ENCODE peak calls at places on chromosomes 11 and 22, in seven cellular contexts. S, I, F, V, M, U and E are unnamed samples.

GRCh38 chr11:72144807-72145565 is 9.5 kb downstream of the FOLR3 start:
- DNase-seq in S (no peak), I (no peak), F (no peak), V (no peak), M (no peak), U (no peak), E (no peak)

GRCh38 chr11:28228196-28228595 is 120.0 kb downstream of the METTL15 start:
- DNase-seq in S (no peak), I (no peak), F (no peak), V (no peak), M (no peak), U (no peak), E (no peak)

GRCh38 chr11:65041206-65042035 is at the start of gene SAC3D1:
- DNase-seq in S (peak), I (peak), F (peak), V (peak), M (no peak), U (no peak), E (no peak)

GRCh38 chr11:14081541-14082211 is 119.2 kb downstream of the SPON1 start:
- DNase-seq in S (no peak), I (no peak), F (no peak), V (no peak), M (no peak), U (no peak), E (no peak)

GRCh38 chr22:32708835-32709234 is 92.7 kb upstream of the TIMP3 start:
- DNase-seq in S (no peak), I (no peak), F (no peak), V (peak), M (no peak), U (no peak), E (no peak)

GRCh38 chr11:67356867-67357561 is 3.7 kb upstream of the POLD4 start:
- DNase-seq in S (peak), I (peak), F (peak), V (no peak), M (peak), U (peak), E (no peak)

GRCh38 chr11:4641501-4641900 is 2.3 kb upstream of the OR51E1 start:
- DNase-seq in S (no peak), I (no peak), F (no peak), V (no peak), M (no peak), U (no peak), E (no peak)

GRCh38 chr11:73963861-73964260 is 13.0 kb downstream of the DNAJB13 start:
- DNase-seq in S (no peak), I (no peak), F (no peak), V (no peak), M (no peak), U (peak), E (no peak)

GRCh38 chr11:65437436-65438227 is 15.0 kb downstream of the NEAT1 start:
- DNase-seq in S (peak), I (no peak), F (peak), V (no peak), M (peak), U (peak), E (peak)

GRCh38 chr11:68673291-68673930 is 10.9 kb upstream of the GAL start:
- DNase-seq in S (no peak), I (no peak), F (no peak), V (no peak), M (no peak), U (no peak), E (no peak)

GRCh38 chr11:122042981-122043380 is 73.0 kb downstream of the BLID start:
- DNase-seq in S (no peak), I (no peak), F (no peak), V (no peak), M (no peak), U (no peak), E (no peak)

GRCh38 chr11:122044086-122044485 is 71.9 kb downstream of the BLID start:
- DNase-seq in S (no peak), I (no peak), F (no peak), V (no peak), M (no peak), U (no peak), E (no peak)

GRCh38 chr11:122038543-122038942 is 77.5 kb downstream of the BLID start:
- DNase-seq in S (no peak), I (no peak), F (no peak), V (no peak), M (no peak), U (no peak), E (no peak)

GRCh38 chr11:122037911-122038310 is 78.1 kb downstream of the BLID start:
- DNase-seq in S (no peak), I (no peak), F (no peak), V (no peak), M (no peak), U (no peak), E (no peak)

DNA sequence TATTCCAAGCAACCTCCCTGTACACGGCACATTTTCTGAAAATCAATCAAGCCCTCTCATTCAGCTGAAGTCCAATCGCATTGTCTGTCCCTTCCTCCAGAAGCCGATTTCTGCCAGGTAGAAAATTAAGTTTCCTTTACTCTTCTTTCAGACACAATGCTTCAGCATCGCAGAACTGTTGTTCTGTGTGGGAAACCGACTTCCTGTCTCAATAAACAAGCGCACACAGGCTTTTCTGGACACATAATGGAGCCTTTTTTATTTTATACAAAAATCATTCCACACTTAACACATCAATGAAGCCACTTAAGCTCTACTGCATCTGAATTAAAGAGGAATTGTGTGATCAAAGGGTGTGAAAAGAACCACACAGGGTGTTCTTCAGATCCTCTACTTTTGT is 75.5 kb downstream of the BLID start:
- DNase-seq in S (no peak), I (no peak), F (no peak), V (no peak), M (no peak), U (no peak), E (no peak)
- H3K27ac ChIP-seq in S (no peak), I (no peak), F (no peak), V (no peak), M (no peak), U (no peak), E (no peak)

DNA sequence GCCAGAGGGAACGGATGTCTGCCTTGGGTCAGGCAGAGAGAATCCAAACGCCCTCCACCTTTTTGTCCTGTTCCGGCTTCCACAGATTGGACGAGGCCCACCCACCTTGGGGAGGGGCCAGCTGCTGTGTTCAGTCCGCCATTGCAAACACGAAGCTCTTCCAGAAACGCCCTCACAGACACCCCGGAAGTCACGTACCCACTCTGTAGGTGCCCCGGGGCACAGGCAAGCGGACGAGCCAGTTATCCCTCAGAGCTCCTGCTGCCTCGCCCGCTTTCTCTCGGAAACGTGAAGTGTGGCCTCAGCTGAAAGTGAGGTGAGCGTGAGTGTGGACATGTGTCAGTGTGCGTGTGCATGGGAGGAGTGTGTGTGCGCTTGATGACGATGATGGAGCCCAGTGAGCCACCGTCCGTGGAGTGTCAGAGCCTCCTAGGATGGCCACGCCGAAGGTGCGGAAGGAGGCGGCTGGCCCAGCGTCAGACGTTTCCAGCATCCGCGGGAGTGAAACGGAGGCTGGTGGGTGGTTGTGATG is 869.2 kb downstream of the TBC1D22A start:
- DNase-seq in S (peak), I (peak), F (no peak), V (no peak), M (no peak), U (no peak), E (peak)
- TF ChIP-seq EP300 in S (no peak), I (no peak), F (no peak), V (no peak), M (no peak), U (no peak), E (no peak)

GRCh38 chr11:93572171-93572570 is 29.0 kb upstream of the SMCO4 start:
- DNase-seq in S (no peak), I (no peak), F (no peak), V (no peak), M (no peak), U (no peak), E (no peak)
- TF ChIP-seq POLR2AphosphoS5 in S (no peak), I (no peak), F (no peak), V (no peak), M (no peak), U (no peak), E (no peak)

GRCh38 chr11:107017433-107018227 is 646 bp downstream of the GUCY1A2 start:
- DNase-seq in S (no peak), I (peak), F (no peak), V (peak), M (peak), U (peak), E (no peak)

GRCh38 chr11:107018274-107018901 is at the start of gene GUCY1A2:
- DNase-seq in S (no peak), I (peak), F (no peak), V (peak), M (peak), U (peak), E (no peak)

GRCh38 chr11:107011977-107012376 is 6.3 kb downstream of the GUCY1A2 start:
- DNase-seq in S (no peak), I (no peak), F (no peak), V (no peak), M (no peak), U (no peak), E (no peak)

GRCh38 chr11:107017104-107017432 is 1.2 kb downstream of the GUCY1A2 start:
- DNase-seq in S (no peak), I (no peak), F (no peak), V (no peak), M (no peak), U (no peak), E (no peak)

GRCh38 chr11:107014871-107015270 is 3.4 kb downstream of the GUCY1A2 start:
- DNase-seq in S (no peak), I (no peak), F (no peak), V (no peak), M (no peak), U (no peak), E (no peak)
- H3K27ac ChIP-seq in S (no peak), I (no peak), F (no peak), V (no peak), M (no peak), U (no peak), E (no peak)

DNA sequence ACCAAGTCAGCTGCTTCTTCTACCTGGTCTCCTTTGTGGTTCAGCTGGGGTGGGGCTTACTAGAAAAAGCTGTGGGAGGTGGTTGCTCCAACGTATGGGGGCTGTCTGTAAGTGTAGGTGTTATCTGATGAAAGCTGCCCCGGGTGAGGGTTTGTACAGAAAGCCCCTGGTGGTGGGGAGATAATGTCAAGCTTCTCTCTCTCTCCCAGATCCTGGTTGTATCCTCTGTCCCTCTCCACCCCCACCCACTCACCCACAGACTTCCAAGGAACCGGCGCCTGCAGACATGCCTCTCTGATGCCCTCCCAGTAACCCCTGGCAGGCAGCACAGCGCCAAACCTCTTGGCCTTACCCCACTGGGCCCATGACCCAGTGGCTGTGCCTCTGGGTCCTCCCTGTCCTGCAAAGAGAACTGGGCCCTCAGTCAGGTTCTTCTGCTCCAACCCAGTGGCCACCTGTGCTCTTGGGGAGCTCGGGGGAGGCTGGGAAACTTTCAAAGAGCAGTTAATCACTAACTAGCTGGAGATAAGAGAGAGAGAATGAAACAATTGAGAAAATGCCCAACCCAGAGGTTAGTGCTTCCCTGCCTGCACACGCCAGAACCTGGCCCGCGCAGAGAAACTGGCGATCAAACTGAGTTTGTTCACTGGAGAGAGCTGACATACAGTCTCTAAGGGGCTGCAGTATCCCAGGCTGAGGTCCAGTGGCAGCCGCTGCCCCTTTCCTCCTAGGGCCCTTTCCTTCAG is 20.4 kb upstream of the EHF start:
- DNase-seq in S (peak), I (peak), F (peak), V (peak), M (no peak), U (no peak), E (no peak)
- TF ChIP-seq EP300 in S (no peak), I (no peak), F (no peak), V (no peak), M (no peak), U (no peak), E (no peak)